ENCODE peak calls at places on chromosome 16, in eight cellular contexts. One of them, this sample, is unnamed.

GRCh38 chr16:31476305-31477219 is 4.6 kb downstream of the TGFB1I1 start:
- DNase-seq in right lobe of liver: peak
- DNase-seq in lung: peak
- DNase-seq in fibroblast of lung: no peak
- DNase-seq in endodermal cell: peak
- DNase-seq in lower leg skin: peak
- DNase-seq in A549: no peak
- DNase-seq in CD8-positive, alpha-beta T cell: peak
- DNase-seq in this sample: no peak

GRCh38 chr16:53711390-53711789 is 7.4 kb downstream of the FTO start:
- DNase-seq in endodermal cell: no peak
- DNase-seq in right lobe of liver: no peak
- DNase-seq in lung: no peak
- DNase-seq in lower leg skin: no peak
- DNase-seq in CD8-positive, alpha-beta T cell: no peak
- DNase-seq in fibroblast of lung: no peak
- DNase-seq in A549: no peak
- DNase-seq in this sample: no peak

GRCh38 chr16:22417019-22417418 is 42.6 kb upstream of the CDR2 start:
- DNase-seq in lung: no peak
- DNase-seq in endodermal cell: no peak
- DNase-seq in right lobe of liver: no peak
- DNase-seq in fibroblast of lung: no peak
- DNase-seq in CD8-positive, alpha-beta T cell: no peak
- DNase-seq in A549: no peak
- DNase-seq in lower leg skin: no peak
- DNase-seq in this sample: no peak

GRCh38 chr16:50878966-50879615 is 137.2 kb downstream of the CYLD start:
- DNase-seq in lung: no peak
- DNase-seq in lower leg skin: no peak
- DNase-seq in right lobe of liver: no peak
- DNase-seq in A549: no peak
- DNase-seq in fibroblast of lung: no peak
- DNase-seq in CD8-positive, alpha-beta T cell: no peak
- DNase-seq in endodermal cell: no peak
- DNase-seq in this sample: no peak

GRCh38 chr16:84233748-84234147 is 6.1 kb downstream of the KCNG4 start:
- DNase-seq in right lobe of liver: no peak
- DNase-seq in endodermal cell: no peak
- DNase-seq in A549: no peak
- DNase-seq in lung: no peak
- DNase-seq in fibroblast of lung: no peak
- DNase-seq in lower leg skin: no peak
- DNase-seq in CD8-positive, alpha-beta T cell: no peak
- DNase-seq in this sample: no peak

GRCh38 chr16:68386628-68387027 is 61.7 kb downstream of the SMPD3 start:
- DNase-seq in right lobe of liver: no peak
- DNase-seq in A549: no peak
- DNase-seq in CD8-positive, alpha-beta T cell: no peak
- DNase-seq in lower leg skin: no peak
- DNase-seq in endodermal cell: no peak
- DNase-seq in fibroblast of lung: no peak
- DNase-seq in lung: no peak
- DNase-seq in this sample: no peak

GRCh38 chr16:23351360-23351759 is 49.3 kb downstream of the SCNN1B start:
- DNase-seq in lower leg skin: no peak
- DNase-seq in endodermal cell: no peak
- DNase-seq in A549: no peak
- DNase-seq in right lobe of liver: no peak
- DNase-seq in lung: no peak
- DNase-seq in fibroblast of lung: no peak
- DNase-seq in CD8-positive, alpha-beta T cell: no peak
- DNase-seq in this sample: no peak

GRCh38 chr16:77408607-77409006 is 26.2 kb downstream of the ADAMTS18 start:
- DNase-seq in lower leg skin: no peak
- DNase-seq in endodermal cell: no peak
- DNase-seq in fibroblast of lung: no peak
- DNase-seq in CD8-positive, alpha-beta T cell: no peak
- DNase-seq in right lobe of liver: no peak
- DNase-seq in A549: no peak
- DNase-seq in lung: no peak
- DNase-seq in this sample: no peak

GRCh38 chr16:77786448-77786847 is 1.9 kb upstream of the VAT1L start:
- DNase-seq in endodermal cell: no peak
- DNase-seq in CD8-positive, alpha-beta T cell: no peak
- DNase-seq in right lobe of liver: no peak
- DNase-seq in A549: no peak
- DNase-seq in fibroblast of lung: no peak
- DNase-seq in lower leg skin: no peak
- DNase-seq in lung: no peak
- DNase-seq in this sample: no peak

GRCh38 chr16:87851601-87852000 is 17.7 kb downstream of the SLC7A5 start:
- DNase-seq in A549: no peak
- DNase-seq in right lobe of liver: no peak
- DNase-seq in fibroblast of lung: no peak
- DNase-seq in lung: no peak
- DNase-seq in CD8-positive, alpha-beta T cell: no peak
- DNase-seq in lower leg skin: no peak
- DNase-seq in endodermal cell: peak
- DNase-seq in this sample: no peak
- TF ChIP-seq CTCF in A549: no peak
- TF ChIP-seq CTCF in right lobe of liver: no peak
- TF ChIP-seq CTCF in fibroblast of lung: no peak
- TF ChIP-seq CTCF in lung: no peak
- TF ChIP-seq CTCF in CD8-positive, alpha-beta T cell: no peak
- TF ChIP-seq CTCF in lower leg skin: no peak
- TF ChIP-seq CTCF in endodermal cell: peak
- TF ChIP-seq CTCF in this sample: no peak

DNA sequence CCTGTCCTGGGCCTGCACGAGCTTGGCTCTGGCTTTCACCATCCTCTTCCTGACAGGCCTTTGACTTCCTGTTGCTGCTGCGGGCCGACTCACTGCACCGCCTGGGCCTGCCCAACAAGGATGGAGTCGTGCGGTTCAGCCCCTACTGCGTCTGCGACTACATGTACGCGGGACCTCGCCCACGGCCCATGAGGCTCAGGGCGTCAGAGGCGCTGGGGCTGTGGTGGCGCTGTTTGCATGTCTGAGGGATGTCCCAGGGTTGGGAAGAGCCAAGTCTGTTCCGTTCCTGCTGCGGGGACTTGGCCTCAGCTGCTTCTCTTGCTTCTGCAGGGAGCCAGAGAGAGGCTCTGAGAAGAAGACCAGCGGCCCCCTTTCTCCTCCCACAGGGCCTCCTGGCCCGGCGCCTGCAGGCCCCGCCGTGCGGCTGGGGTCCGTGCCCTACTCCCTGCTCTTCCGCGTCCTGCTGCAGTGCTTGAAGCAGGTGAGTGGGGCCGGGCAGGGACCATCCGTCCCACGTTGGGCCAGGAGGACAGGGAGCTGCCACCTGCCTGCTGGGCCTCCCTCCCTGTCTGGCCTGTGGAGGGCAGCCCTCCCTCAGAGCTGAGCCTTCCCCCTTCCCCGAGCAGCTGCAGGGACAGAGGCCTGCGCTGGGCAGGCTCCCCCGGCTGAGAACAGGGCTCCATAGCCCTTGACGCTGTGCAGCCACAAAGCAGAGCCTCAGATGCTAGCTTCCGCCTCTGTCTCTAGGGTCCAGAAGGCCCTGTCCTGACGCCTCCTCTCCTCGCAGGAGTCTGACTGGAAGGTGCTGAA is 23.9 kb downstream of the TSC2 start:
- DNase-seq in right lobe of liver: no peak
- DNase-seq in endodermal cell: no peak
- DNase-seq in fibroblast of lung: no peak
- DNase-seq in CD8-positive, alpha-beta T cell: no peak
- DNase-seq in lower leg skin: no peak
- DNase-seq in lung: no peak
- DNase-seq in A549: no peak
- DNase-seq in this sample: no peak
- TF ChIP-seq CTCF in right lobe of liver: no peak
- TF ChIP-seq CTCF in endodermal cell: no peak
- TF ChIP-seq CTCF in fibroblast of lung: no peak
- TF ChIP-seq CTCF in CD8-positive, alpha-beta T cell: no peak
- TF ChIP-seq CTCF in lower leg skin: no peak
- TF ChIP-seq CTCF in lung: no peak
- TF ChIP-seq CTCF in A549: no peak
- TF ChIP-seq CTCF in this sample: no peak

GRCh38 chr16:5025171-5025632 is 8.5 kb downstream of the NAGPA start:
- DNase-seq in CD8-positive, alpha-beta T cell: no peak
- DNase-seq in lung: no peak
- DNase-seq in A549: peak
- DNase-seq in right lobe of liver: no peak
- DNase-seq in endodermal cell: peak
- DNase-seq in lower leg skin: no peak
- DNase-seq in fibroblast of lung: no peak
- DNase-seq in this sample: peak

GRCh38 chr16:5027086-5027485 is 6.6 kb downstream of the NAGPA start:
- DNase-seq in CD8-positive, alpha-beta T cell: no peak
- DNase-seq in right lobe of liver: no peak
- DNase-seq in lower leg skin: no peak
- DNase-seq in lung: no peak
- DNase-seq in fibroblast of lung: no peak
- DNase-seq in A549: no peak
- DNase-seq in endodermal cell: no peak
- DNase-seq in this sample: no peak

GRCh38 chr16:5022521-5022920 is 11.2 kb downstream of the NAGPA start:
- DNase-seq in fibroblast of lung: no peak
- DNase-seq in A549: no peak
- DNase-seq in lower leg skin: no peak
- DNase-seq in right lobe of liver: no peak
- DNase-seq in lung: no peak
- DNase-seq in CD8-positive, alpha-beta T cell: no peak
- DNase-seq in endodermal cell: no peak
- DNase-seq in this sample: no peak

GRCh38 chr16:5026664-5027063 is 7.1 kb downstream of the NAGPA start:
- DNase-seq in CD8-positive, alpha-beta T cell: no peak
- DNase-seq in right lobe of liver: no peak
- DNase-seq in fibroblast of lung: no peak
- DNase-seq in lung: no peak
- DNase-seq in lower leg skin: no peak
- DNase-seq in endodermal cell: no peak
- DNase-seq in A549: no peak
- DNase-seq in this sample: no peak

DNA sequence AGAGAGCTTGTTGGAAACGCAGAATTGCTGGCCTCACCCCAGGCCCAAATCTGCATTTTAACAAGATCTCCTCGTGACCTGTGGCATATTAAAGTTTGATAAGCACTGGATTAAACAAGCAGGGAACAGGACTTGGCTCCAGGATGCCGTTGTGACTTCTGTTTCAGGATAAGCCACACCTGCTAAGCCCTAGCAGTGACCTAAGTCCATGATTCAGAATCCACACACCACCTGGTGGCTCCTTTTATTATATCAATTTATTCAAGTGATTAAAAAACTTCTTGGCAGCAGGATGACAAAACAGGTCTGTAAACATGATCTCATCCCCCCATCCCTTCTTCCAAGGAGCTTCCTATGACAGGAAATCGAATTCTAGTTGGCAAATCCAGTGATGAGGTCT is 9.1 kb downstream of the NAGPA start:
- DNase-seq in fibroblast of lung: peak
- DNase-seq in lower leg skin: no peak
- DNase-seq in endodermal cell: no peak
- DNase-seq in right lobe of liver: no peak
- DNase-seq in lung: no peak
- DNase-seq in CD8-positive, alpha-beta T cell: no peak
- DNase-seq in A549: peak
- DNase-seq in this sample: no peak
- TF ChIP-seq CTCF in fibroblast of lung: no peak
- TF ChIP-seq CTCF in lower leg skin: no peak
- TF ChIP-seq CTCF in endodermal cell: no peak
- TF ChIP-seq CTCF in right lobe of liver: peak
- TF ChIP-seq CTCF in lung: no peak
- TF ChIP-seq CTCF in CD8-positive, alpha-beta T cell: peak
- TF ChIP-seq CTCF in A549: peak
- TF ChIP-seq CTCF in this sample: peak

GRCh38 chr16:2278272-2278608 is 10.3 kb upstream of the RNPS1 start:
- DNase-seq in right lobe of liver: no peak
- DNase-seq in fibroblast of lung: no peak
- DNase-seq in CD8-positive, alpha-beta T cell: no peak
- DNase-seq in lower leg skin: no peak
- DNase-seq in endodermal cell: peak
- DNase-seq in A549: peak
- DNase-seq in lung: no peak
- DNase-seq in this sample: no peak
- TF ChIP-seq CTCF in right lobe of liver: no peak
- TF ChIP-seq CTCF in fibroblast of lung: peak
- TF ChIP-seq CTCF in CD8-positive, alpha-beta T cell: no peak
- TF ChIP-seq CTCF in lower leg skin: no peak
- TF ChIP-seq CTCF in endodermal cell: peak
- TF ChIP-seq CTCF in A549: no peak
- TF ChIP-seq CTCF in lung: no peak
- TF ChIP-seq CTCF in this sample: no peak

GRCh38 chr16:48958681-48959080 is 323.0 kb downstream of the CBLN1 start:
- DNase-seq in right lobe of liver: no peak
- DNase-seq in lung: no peak
- DNase-seq in A549: no peak
- DNase-seq in endodermal cell: no peak
- DNase-seq in fibroblast of lung: peak
- DNase-seq in CD8-positive, alpha-beta T cell: no peak
- DNase-seq in lower leg skin: no peak
- DNase-seq in this sample: no peak
- TF ChIP-seq CTCF in right lobe of liver: no peak
- TF ChIP-seq CTCF in lung: no peak
- TF ChIP-seq CTCF in A549: no peak
- TF ChIP-seq CTCF in endodermal cell: no peak
- TF ChIP-seq CTCF in fibroblast of lung: no peak
- TF ChIP-seq CTCF in CD8-positive, alpha-beta T cell: no peak
- TF ChIP-seq CTCF in lower leg skin: no peak
- TF ChIP-seq CTCF in this sample: no peak

GRCh38 chr16:27349276-27349675 is 35.5 kb downstream of the IL4R start:
- DNase-seq in A549: no peak
- DNase-seq in endodermal cell: no peak
- DNase-seq in CD8-positive, alpha-beta T cell: no peak
- DNase-seq in lung: no peak
- DNase-seq in lower leg skin: no peak
- DNase-seq in right lobe of liver: no peak
- DNase-seq in fibroblast of lung: no peak
- DNase-seq in this sample: no peak

GRCh38 chr16:27347930-27348685 is 34.3 kb downstream of the IL4R start:
- DNase-seq in endodermal cell: no peak
- DNase-seq in CD8-positive, alpha-beta T cell: no peak
- DNase-seq in lower leg skin: no peak
- DNase-seq in lung: no peak
- DNase-seq in A549: no peak
- DNase-seq in right lobe of liver: no peak
- DNase-seq in fibroblast of lung: no peak
- DNase-seq in this sample: no peak

GRCh38 chr16:27345201-27345600 is 31.4 kb downstream of the IL4R start:
- DNase-seq in A549: no peak
- DNase-seq in endodermal cell: no peak
- DNase-seq in lung: no peak
- DNase-seq in CD8-positive, alpha-beta T cell: no peak
- DNase-seq in right lobe of liver: no peak
- DNase-seq in fibroblast of lung: no peak
- DNase-seq in lower leg skin: no peak
- DNase-seq in this sample: no peak

GRCh38 chr16:27344707-27345106 is 30.9 kb downstream of the IL4R start:
- DNase-seq in fibroblast of lung: no peak
- DNase-seq in endodermal cell: no peak
- DNase-seq in lung: no peak
- DNase-seq in CD8-positive, alpha-beta T cell: no peak
- DNase-seq in A549: no peak
- DNase-seq in right lobe of liver: no peak
- DNase-seq in lower leg skin: no peak
- DNase-seq in this sample: no peak

GRCh38 chr16:27346818-27347217 is 33.0 kb downstream of the IL4R start:
- DNase-seq in lung: no peak
- DNase-seq in lower leg skin: no peak
- DNase-seq in endodermal cell: no peak
- DNase-seq in right lobe of liver: no peak
- DNase-seq in fibroblast of lung: no peak
- DNase-seq in CD8-positive, alpha-beta T cell: no peak
- DNase-seq in A549: no peak
- DNase-seq in this sample: no peak
- TF ChIP-seq CTCF in lung: no peak
- TF ChIP-seq CTCF in lower leg skin: no peak
- TF ChIP-seq CTCF in endodermal cell: no peak
- TF ChIP-seq CTCF in right lobe of liver: no peak
- TF ChIP-seq CTCF in fibroblast of lung: no peak
- TF ChIP-seq CTCF in CD8-positive, alpha-beta T cell: no peak
- TF ChIP-seq CTCF in A549: no peak
- TF ChIP-seq CTCF in this sample: no peak

This sample was measured in mesothelial cell of epicardium.